ENCODE peak calls at places on chromosomes 4 and X, in nine cellular contexts. One of them, this sample, is unnamed.

GRCh38 chrX:134836497-134836968 is 154.3 kb upstream of the SMIM10 start:
- DNase-seq in SK-N-SH: no peak
- DNase-seq in PC-3: peak
- DNase-seq in GM23248: peak
- DNase-seq in HCT116: peak
- DNase-seq in hepatocyte: no peak
- DNase-seq in GM23338: no peak
- DNase-seq in MM.1S: no peak
- DNase-seq in OCI-LY7: no peak
- DNase-seq in this sample: no peak

GRCh38 chr4:169791527-169792156 is 33.9 kb upstream of the HPF1 start:
- DNase-seq in SK-N-SH: peak
- DNase-seq in PC-3: peak
- DNase-seq in GM23248: peak
- DNase-seq in HCT116: peak
- DNase-seq in hepatocyte: peak
- DNase-seq in GM23338: peak
- DNase-seq in MM.1S: no peak
- DNase-seq in OCI-LY7: no peak
- DNase-seq in this sample: peak

GRCh38 chrX:40504801-40505605 is 75.8 kb upstream of the ATP6AP2 start:
- DNase-seq in SK-N-SH: no peak
- DNase-seq in PC-3: no peak
- DNase-seq in GM23248: peak
- DNase-seq in HCT116: no peak
- DNase-seq in hepatocyte: no peak
- DNase-seq in GM23338: peak
- DNase-seq in MM.1S: peak
- DNase-seq in OCI-LY7: no peak
- DNase-seq in this sample: no peak

GRCh38 chrX:125402807-125403206 is 83.1 kb downstream of the TEX13C start:
- DNase-seq in SK-N-SH: no peak
- DNase-seq in PC-3: no peak
- DNase-seq in GM23248: no peak
- DNase-seq in HCT116: no peak
- DNase-seq in hepatocyte: no peak
- DNase-seq in GM23338: no peak
- DNase-seq in MM.1S: no peak
- DNase-seq in OCI-LY7: no peak
- DNase-seq in this sample: no peak

GRCh38 chr4:185587444-185588161 is 52.3 kb upstream of the PDLIM3 start:
- DNase-seq in SK-N-SH: no peak
- DNase-seq in PC-3: no peak
- DNase-seq in GM23248: no peak
- DNase-seq in HCT116: no peak
- DNase-seq in hepatocyte: no peak
- DNase-seq in GM23338: peak
- DNase-seq in MM.1S: peak
- DNase-seq in OCI-LY7: peak
- DNase-seq in this sample: peak

GRCh38 chrX:10725071-10725470 is 104.7 kb upstream of the MID1 start:
- DNase-seq in SK-N-SH: peak
- DNase-seq in PC-3: peak
- DNase-seq in GM23248: no peak
- DNase-seq in HCT116: no peak
- DNase-seq in hepatocyte: no peak
- DNase-seq in GM23338: peak
- DNase-seq in MM.1S: no peak
- DNase-seq in OCI-LY7: no peak
- DNase-seq in this sample: peak

GRCh38 chr4:10715696-10716095 is 31.1 kb upstream of the CLNK start:
- DNase-seq in SK-N-SH: no peak
- DNase-seq in PC-3: peak
- DNase-seq in GM23248: peak
- DNase-seq in HCT116: no peak
- DNase-seq in hepatocyte: peak
- DNase-seq in GM23338: peak
- DNase-seq in MM.1S: no peak
- DNase-seq in OCI-LY7: no peak
- DNase-seq in this sample: peak

GRCh38 chrX:78092296-78092695 is 11.8 kb upstream of the PGK1 start:
- DNase-seq in SK-N-SH: no peak
- DNase-seq in PC-3: peak
- DNase-seq in GM23248: peak
- DNase-seq in HCT116: peak
- DNase-seq in hepatocyte: no peak
- DNase-seq in GM23338: peak
- DNase-seq in MM.1S: peak
- DNase-seq in OCI-LY7: peak
- DNase-seq in this sample: peak

GRCh38 chr4:80072607-80073361 is at the start of gene ANTXR2:
- DNase-seq in SK-N-SH: peak
- DNase-seq in PC-3: peak
- DNase-seq in GM23248: peak
- DNase-seq in HCT116: peak
- DNase-seq in hepatocyte: peak
- DNase-seq in GM23338: peak
- DNase-seq in MM.1S: peak
- DNase-seq in OCI-LY7: no peak
- DNase-seq in this sample: peak

GRCh38 chr4:121978169-121978516 is 26.3 kb upstream of the TRPC3 start:
- DNase-seq in SK-N-SH: no peak
- DNase-seq in PC-3: no peak
- DNase-seq in GM23248: no peak
- DNase-seq in HCT116: no peak
- DNase-seq in hepatocyte: no peak
- DNase-seq in GM23338: no peak
- DNase-seq in MM.1S: no peak
- DNase-seq in OCI-LY7: no peak
- DNase-seq in this sample: no peak

GRCh38 chrX:153925387-153925738 is 701 bp downstream of the ARHGAP4 start:
- DNase-seq in SK-N-SH: no peak
- DNase-seq in PC-3: no peak
- DNase-seq in GM23248: no peak
- DNase-seq in HCT116: no peak
- DNase-seq in hepatocyte: no peak
- DNase-seq in GM23338: no peak
- DNase-seq in MM.1S: peak
- DNase-seq in OCI-LY7: peak
- DNase-seq in this sample: no peak
- TF ChIP-seq EZH2phosphoT487 in SK-N-SH: no peak
- TF ChIP-seq EZH2phosphoT487 in PC-3: no peak
- TF ChIP-seq EZH2phosphoT487 in GM23248: no peak
- TF ChIP-seq EZH2phosphoT487 in HCT116: no peak
- TF ChIP-seq EZH2phosphoT487 in hepatocyte: no peak
- TF ChIP-seq EZH2phosphoT487 in GM23338: no peak
- TF ChIP-seq EZH2phosphoT487 in MM.1S: no peak
- TF ChIP-seq EZH2phosphoT487 in OCI-LY7: no peak
- TF ChIP-seq EZH2phosphoT487 in this sample: no peak

GRCh38 chr4:24210332-24210902 is 320.6 kb upstream of the PPARGC1A start:
- DNase-seq in SK-N-SH: no peak
- DNase-seq in PC-3: no peak
- DNase-seq in GM23248: peak
- DNase-seq in HCT116: no peak
- DNase-seq in hepatocyte: no peak
- DNase-seq in GM23338: no peak
- DNase-seq in MM.1S: no peak
- DNase-seq in OCI-LY7: no peak
- DNase-seq in this sample: no peak
- H3K4me3 ChIP-seq in SK-N-SH: no peak
- H3K4me3 ChIP-seq in PC-3: no peak
- H3K4me3 ChIP-seq in GM23248: peak
- H3K4me3 ChIP-seq in HCT116: no peak
- H3K4me3 ChIP-seq in hepatocyte: no peak
- H3K4me3 ChIP-seq in GM23338: no peak
- H3K4me3 ChIP-seq in MM.1S: no peak
- H3K4me3 ChIP-seq in OCI-LY7: no peak
- H3K4me3 ChIP-seq in this sample: no peak

DNA sequence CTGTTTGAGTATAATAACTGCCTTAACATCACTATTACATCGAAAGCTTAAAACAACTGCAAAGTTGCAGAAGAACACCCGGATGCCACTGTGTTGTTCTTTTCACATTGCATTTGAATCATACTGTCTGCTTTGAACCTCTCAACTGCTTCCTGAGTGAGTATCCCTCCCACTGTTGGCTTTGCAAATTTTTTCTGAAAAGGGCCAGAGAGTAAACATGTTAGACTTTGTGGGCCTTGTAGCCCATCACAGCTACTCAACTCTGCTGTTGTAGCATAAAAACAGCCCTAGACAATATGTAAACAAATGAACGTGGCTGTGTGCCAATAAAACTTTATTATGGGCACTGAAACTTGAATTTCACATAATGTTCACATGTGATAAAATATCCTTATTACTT is 76.1 kb downstream of the NSG1 start:
- DNase-seq in SK-N-SH: no peak
- DNase-seq in PC-3: no peak
- DNase-seq in GM23248: no peak
- DNase-seq in HCT116: no peak
- DNase-seq in hepatocyte: no peak
- DNase-seq in GM23338: peak
- DNase-seq in MM.1S: no peak
- DNase-seq in OCI-LY7: no peak
- DNase-seq in this sample: no peak
- TF ChIP-seq EZH2phosphoT487 in SK-N-SH: no peak
- TF ChIP-seq EZH2phosphoT487 in PC-3: no peak
- TF ChIP-seq EZH2phosphoT487 in GM23248: no peak
- TF ChIP-seq EZH2phosphoT487 in HCT116: no peak
- TF ChIP-seq EZH2phosphoT487 in hepatocyte: no peak
- TF ChIP-seq EZH2phosphoT487 in GM23338: no peak
- TF ChIP-seq EZH2phosphoT487 in MM.1S: no peak
- TF ChIP-seq EZH2phosphoT487 in OCI-LY7: no peak
- TF ChIP-seq EZH2phosphoT487 in this sample: no peak

GRCh38 chr4:75737398-75737797 is 13.0 kb downstream of the USO1 start:
- DNase-seq in SK-N-SH: no peak
- DNase-seq in PC-3: no peak
- DNase-seq in GM23248: no peak
- DNase-seq in HCT116: no peak
- DNase-seq in hepatocyte: no peak
- DNase-seq in GM23338: no peak
- DNase-seq in MM.1S: no peak
- DNase-seq in OCI-LY7: no peak
- DNase-seq in this sample: no peak

GRCh38 chr4:75735525-75735924 is 11.1 kb downstream of the USO1 start:
- DNase-seq in SK-N-SH: no peak
- DNase-seq in PC-3: no peak
- DNase-seq in GM23248: no peak
- DNase-seq in HCT116: no peak
- DNase-seq in hepatocyte: no peak
- DNase-seq in GM23338: no peak
- DNase-seq in MM.1S: no peak
- DNase-seq in OCI-LY7: no peak
- DNase-seq in this sample: no peak

GRCh38 chr4:75741027-75741426 is 16.6 kb downstream of the USO1 start:
- DNase-seq in SK-N-SH: no peak
- DNase-seq in PC-3: peak
- DNase-seq in GM23248: peak
- DNase-seq in HCT116: no peak
- DNase-seq in hepatocyte: no peak
- DNase-seq in GM23338: no peak
- DNase-seq in MM.1S: no peak
- DNase-seq in OCI-LY7: no peak
- DNase-seq in this sample: no peak

GRCh38 chr4:75733369-75733768 is 9.0 kb downstream of the USO1 start:
- DNase-seq in SK-N-SH: no peak
- DNase-seq in PC-3: no peak
- DNase-seq in GM23248: peak
- DNase-seq in HCT116: no peak
- DNase-seq in hepatocyte: no peak
- DNase-seq in GM23338: no peak
- DNase-seq in MM.1S: no peak
- DNase-seq in OCI-LY7: no peak
- DNase-seq in this sample: no peak

DNA sequence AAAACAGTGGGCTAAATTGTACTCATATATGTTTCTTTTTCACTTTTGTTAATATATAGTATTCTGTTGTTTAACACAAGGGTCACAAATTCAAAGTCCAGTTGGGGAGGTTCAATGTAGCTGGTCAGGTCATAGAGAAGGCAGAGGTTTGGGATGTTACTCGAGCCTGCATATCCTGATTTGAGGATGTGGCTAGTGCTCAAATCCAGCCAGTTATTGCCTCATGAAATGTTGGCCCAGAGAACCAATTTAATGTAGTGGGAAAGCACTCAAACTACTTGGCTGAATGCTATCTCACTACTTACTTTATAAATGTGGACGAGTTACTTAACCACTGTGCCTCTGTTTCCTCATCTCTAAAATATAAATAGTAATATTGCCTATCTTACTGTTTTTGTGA is 12.5 kb downstream of the USO1 start:
- DNase-seq in SK-N-SH: no peak
- DNase-seq in PC-3: no peak
- DNase-seq in GM23248: peak
- DNase-seq in HCT116: no peak
- DNase-seq in hepatocyte: no peak
- DNase-seq in GM23338: no peak
- DNase-seq in MM.1S: no peak
- DNase-seq in OCI-LY7: no peak
- DNase-seq in this sample: no peak
- H3K4me3 ChIP-seq in SK-N-SH: no peak
- H3K4me3 ChIP-seq in PC-3: no peak
- H3K4me3 ChIP-seq in GM23248: no peak
- H3K4me3 ChIP-seq in HCT116: no peak
- H3K4me3 ChIP-seq in hepatocyte: no peak
- H3K4me3 ChIP-seq in GM23338: no peak
- H3K4me3 ChIP-seq in MM.1S: no peak
- H3K4me3 ChIP-seq in OCI-LY7: no peak
- H3K4me3 ChIP-seq in this sample: no peak

DNA sequence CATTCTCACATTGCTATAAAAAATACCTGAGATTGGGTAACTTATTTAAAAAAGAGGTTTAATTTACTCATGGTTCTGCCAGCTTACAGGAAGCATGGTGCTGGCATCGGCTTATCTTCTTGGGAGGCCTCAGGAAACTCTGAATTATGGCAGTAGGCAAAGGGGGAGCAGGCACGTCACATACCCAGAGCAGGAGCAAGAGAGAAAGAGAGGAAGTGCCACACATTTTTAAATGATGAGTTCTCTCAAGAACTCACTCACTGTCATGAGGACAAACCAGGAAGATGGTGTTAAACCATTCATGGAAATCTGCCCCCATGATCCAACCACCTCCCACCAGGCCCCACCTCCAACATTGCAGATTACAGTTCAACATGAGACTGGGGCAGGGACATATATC is 10.0 kb upstream of the AFF1 start:
- DNase-seq in SK-N-SH: no peak
- DNase-seq in PC-3: peak
- DNase-seq in GM23248: peak
- DNase-seq in HCT116: no peak
- DNase-seq in hepatocyte: no peak
- DNase-seq in GM23338: no peak
- DNase-seq in MM.1S: no peak
- DNase-seq in OCI-LY7: no peak
- DNase-seq in this sample: no peak
- TF ChIP-seq EZH2phosphoT487 in SK-N-SH: no peak
- TF ChIP-seq EZH2phosphoT487 in PC-3: no peak
- TF ChIP-seq EZH2phosphoT487 in GM23248: no peak
- TF ChIP-seq EZH2phosphoT487 in HCT116: no peak
- TF ChIP-seq EZH2phosphoT487 in hepatocyte: no peak
- TF ChIP-seq EZH2phosphoT487 in GM23338: no peak
- TF ChIP-seq EZH2phosphoT487 in MM.1S: no peak
- TF ChIP-seq EZH2phosphoT487 in OCI-LY7: no peak
- TF ChIP-seq EZH2phosphoT487 in this sample: no peak